ENCODE peak calls at places on chromosomes 6 and 20, in six cellular contexts. A is stimulated activated CD8-positive, alpha-beta memory T cell treated with anti-CD3 and anti-CD28 coated beads, Interleukin-7, amount 100 ng/mL, for 48 hours; U is A172; K is T follicular helper cell; D is ACHN; J is NCI-H1092 treated with DMSO at 0.1 percent for 48 hours. M is an unnamed sample.

GRCh38 chr20:56893206-56893605 is 264.1 kb downstream of the TFAP2C start:
- DNase-seq in J (no peak), K (no peak), A (no peak), D (no peak), U (no peak), M (no peak)

GRCh38 chr6:141024526-141024925 is 1108.2 kb upstream of the GJE1 start:
- DNase-seq in J (no peak), K (no peak), U (peak; percentile 6), D (no peak), A (no peak), M (no peak)

GRCh38 chr6:27495386-27496135 is 22.7 kb upstream of the ZNF184 start:
- DNase-seq in A (peak; percentile 64), K (no peak), J (no peak), U (peak; percentile 96), D (peak; percentile 42), M (peak; percentile 50)

GRCh38 chr6:54629132-54629531 is 217.4 kb upstream of the FAM83B start:
- DNase-seq in J (no peak), K (no peak), U (no peak), A (no peak), D (no peak), M (no peak)

GRCh38 chr6:31708224-31708623 is 1.6 kb downstream of the LY6G6F start:
- DNase-seq in U (no peak), J (no peak), A (no peak), D (no peak), K (no peak), M (no peak)

GRCh38 chr6:39938773-39939381 is 4.6 kb upstream of the MOCS1 start:
- DNase-seq in U (no peak), K (no peak), A (no peak), J (no peak), D (no peak), M (no peak)

GRCh38 chr20:5143856-5144255 is 17.0 kb downstream of the CDS2 start:
- DNase-seq in J (no peak), A (no peak), K (no peak), D (no peak), U (no peak), M (no peak)

GRCh38 chr20:35710884-35711587 is 11.8 kb downstream of the ROMO1 start:
- DNase-seq in D (no peak), K (no peak), A (no peak), U (no peak), J (no peak), M (no peak)

GRCh38 chr6:148364056-148364844 is 21.6 kb downstream of the SASH1 start:
- DNase-seq in K (no peak), J (no peak), A (no peak), U (peak; percentile 87), D (no peak), M (no peak)

GRCh38 chr6:132860254-132860653 is 45.9 kb downstream of the RPS12 start:
- DNase-seq in D (no peak), J (no peak), A (no peak), U (no peak), K (no peak), M (no peak)

GRCh38 chr6:2186516-2186915 is 58.9 kb downstream of the GMDS start:
- DNase-seq in A (no peak), U (no peak), K (no peak), J (no peak), D (no peak), M (no peak)

GRCh38 chr6:38925110-38925509 is 123.5 kb upstream of the GLP1R start:
- DNase-seq in J (no peak), K (no peak), A (no peak), D (no peak), U (no peak), M (no peak)

GRCh38 chr6:34723203-34723602 is 26.6 kb upstream of the ILRUN start:
- DNase-seq in K (no peak), A (no peak), J (no peak), U (no peak), D (no peak), M (no peak)

GRCh38 chr6:136750821-136751220 is 41.5 kb downstream of the MAP3K5 start:
- DNase-seq in K (no peak), A (no peak), J (no peak), D (no peak), U (no peak), M (no peak)

GRCh38 chr20:14062786-14063185 is 67.5 kb downstream of the MACROD2 start:
- DNase-seq in K (no peak), D (no peak), U (no peak), J (no peak), A (no peak), M (no peak)

GRCh38 chr6:170372380-170373325 is 66.1 kb downstream of the FAM120B start:
- DNase-seq in J (no peak), A (no peak), D (no peak), U (no peak), K (no peak), M (no peak)

GRCh38 chr20:37360515-37361115 is 14.7 kb downstream of the SRC start:
- DNase-seq in D (no peak), K (no peak), J (no peak), A (no peak), U (no peak), M (no peak)

GRCh38 chr6:81768150-81768942 is 15.9 kb upstream of the TENT5A start:
- DNase-seq in U (no peak), A (no peak), D (no peak), K (no peak), J (no peak), M (no peak)

GRCh38 chr6:124066995-124067552 is 263.4 kb downstream of the NKAIN2 start:
- DNase-seq in A (no peak), D (no peak), J (peak; percentile 53), K (no peak), U (no peak), M (no peak)

GRCh38 chr6:78436335-78436734 is 431.0 kb upstream of the IRAK1BP1 start:
- DNase-seq in U (peak; percentile 16), D (peak; percentile 30), J (no peak), K (no peak), A (no peak), M (peak; percentile 1)